ENCODE peak calls at places on chromosomes 12 and 14, in seven cellular contexts. One of them, this sample, is unnamed.
A peak's percentile ranks its signal among the peaks of the same experiment; 100 is the strongest.

GRCh38 chr12:102427542-102427923 is 52.8 kb downstream of the IGF1 start:
- DNase-seq in adrenal gland: no peak
- DNase-seq in neural crest cell: no peak
- DNase-seq in NB4: no peak
- DNase-seq in PC-9: no peak
- DNase-seq in heart left ventricle: peak; percentile 79
- DNase-seq in GM10248: no peak
- DNase-seq in this sample: no peak

GRCh38 chr12:5633102-5633501 is 201.2 kb downstream of the NTF3 start:
- DNase-seq in adrenal gland: no peak
- DNase-seq in neural crest cell: no peak
- DNase-seq in NB4: no peak
- DNase-seq in PC-9: no peak
- DNase-seq in heart left ventricle: no peak
- DNase-seq in GM10248: no peak
- DNase-seq in this sample: no peak

GRCh38 chr12:95646781-95647184 is 95.5 kb upstream of the USP44 start:
- DNase-seq in adrenal gland: no peak
- DNase-seq in neural crest cell: no peak
- DNase-seq in NB4: no peak
- DNase-seq in PC-9: no peak
- DNase-seq in heart left ventricle: no peak
- DNase-seq in GM10248: no peak
- DNase-seq in this sample: no peak

GRCh38 chr12:31586703-31587102 is 4.2 kb downstream of the DENND5B start:
- DNase-seq in adrenal gland: no peak
- DNase-seq in neural crest cell: no peak
- DNase-seq in NB4: no peak
- DNase-seq in PC-9: no peak
- DNase-seq in heart left ventricle: no peak
- DNase-seq in GM10248: peak; percentile 28
- DNase-seq in this sample: no peak

GRCh38 chr12:8037046-8037663 is 4.6 kb downstream of the FOXJ2 start:
- DNase-seq in adrenal gland: no peak
- DNase-seq in neural crest cell: no peak
- DNase-seq in NB4: peak; percentile 69
- DNase-seq in PC-9: no peak
- DNase-seq in heart left ventricle: no peak
- DNase-seq in GM10248: peak; percentile 50
- DNase-seq in this sample: no peak

GRCh38 chr12:124829708-124830304 is 33.9 kb downstream of the SCARB1 start:
- DNase-seq in adrenal gland: no peak
- DNase-seq in neural crest cell: no peak
- DNase-seq in NB4: no peak
- DNase-seq in PC-9: no peak
- DNase-seq in heart left ventricle: no peak
- DNase-seq in GM10248: no peak
- DNase-seq in this sample: no peak

GRCh38 chr14:77058082-77058481 is 29.6 kb upstream of the IRF2BPL start:
- DNase-seq in adrenal gland: no peak
- DNase-seq in neural crest cell: no peak
- DNase-seq in NB4: no peak
- DNase-seq in PC-9: no peak
- DNase-seq in heart left ventricle: no peak
- DNase-seq in GM10248: no peak
- DNase-seq in this sample: no peak

GRCh38 chr14:38206689-38207088 is 1.0 kb upstream of the SSTR1 start:
- DNase-seq in adrenal gland: no peak
- DNase-seq in neural crest cell: no peak
- DNase-seq in NB4: no peak
- DNase-seq in PC-9: no peak
- DNase-seq in heart left ventricle: no peak
- DNase-seq in GM10248: no peak
- DNase-seq in this sample: no peak

GRCh38 chr14:55936691-55937090 is 181.5 kb upstream of the PELI2 start:
- DNase-seq in adrenal gland: no peak
- DNase-seq in neural crest cell: no peak
- DNase-seq in NB4: no peak
- DNase-seq in PC-9: no peak
- DNase-seq in heart left ventricle: no peak
- DNase-seq in GM10248: no peak
- DNase-seq in this sample: no peak

GRCh38 chr12:47775100-47775911 is 2.3 kb downstream of the SLC48A1 start:
- DNase-seq in adrenal gland: peak; percentile 50
- DNase-seq in neural crest cell: no peak
- DNase-seq in NB4: peak; percentile 96
- DNase-seq in PC-9: no peak
- DNase-seq in heart left ventricle: no peak
- DNase-seq in GM10248: no peak
- DNase-seq in this sample: no peak

GRCh38 chr12:91001306-91001705 is 3.5 kb downstream of the EPYC start:
- DNase-seq in adrenal gland: no peak
- DNase-seq in neural crest cell: no peak
- DNase-seq in NB4: no peak
- DNase-seq in PC-9: peak; percentile 38
- DNase-seq in heart left ventricle: no peak
- DNase-seq in GM10248: no peak
- DNase-seq in this sample: no peak

GRCh38 chr12:22879203-22879602 is 254.2 kb downstream of the ETNK1 start:
- DNase-seq in adrenal gland: no peak
- DNase-seq in neural crest cell: no peak
- DNase-seq in NB4: no peak
- DNase-seq in PC-9: no peak
- DNase-seq in heart left ventricle: no peak
- DNase-seq in GM10248: no peak
- DNase-seq in this sample: no peak

GRCh38 chr12:77179515-77179914 is 114.1 kb upstream of the E2F7 start:
- DNase-seq in adrenal gland: no peak
- DNase-seq in neural crest cell: no peak
- DNase-seq in NB4: no peak
- DNase-seq in PC-9: no peak
- DNase-seq in heart left ventricle: no peak
- DNase-seq in GM10248: no peak
- DNase-seq in this sample: no peak

GRCh38 chr14:104933721-104934379 is 9.2 kb downstream of the PLD4 start:
- DNase-seq in adrenal gland: no peak
- DNase-seq in neural crest cell: no peak
- DNase-seq in NB4: no peak
- DNase-seq in PC-9: no peak
- DNase-seq in heart left ventricle: no peak
- DNase-seq in GM10248: peak; percentile 28
- DNase-seq in this sample: no peak

GRCh38 chr12:112839386-112839972 is 47.9 kb downstream of the RPH3A start:
- DNase-seq in adrenal gland: no peak
- DNase-seq in neural crest cell: no peak
- DNase-seq in NB4: no peak
- DNase-seq in PC-9: peak; percentile 85
- DNase-seq in heart left ventricle: no peak
- DNase-seq in GM10248: no peak
- DNase-seq in this sample: no peak

GRCh38 chr12:28966049-28966778 is 182.9 kb upstream of the FAR2 start:
- DNase-seq in adrenal gland: peak; percentile 13
- DNase-seq in neural crest cell: no peak
- DNase-seq in NB4: no peak
- DNase-seq in PC-9: no peak
- DNase-seq in heart left ventricle: peak; percentile 67
- DNase-seq in GM10248: no peak
- DNase-seq in this sample: no peak

GRCh38 chr12:25904442-25904841 is 54.0 kb upstream of the RASSF8 start:
- DNase-seq in adrenal gland: no peak
- DNase-seq in neural crest cell: no peak
- DNase-seq in NB4: peak; percentile 49
- DNase-seq in PC-9: no peak
- DNase-seq in heart left ventricle: no peak
- DNase-seq in GM10248: no peak
- DNase-seq in this sample: no peak

GRCh38 chr14:94036328-94037167 is 10.4 kb downstream of the OTUB2 start:
- DNase-seq in adrenal gland: peak; percentile 82
- DNase-seq in neural crest cell: peak; percentile 70
- DNase-seq in NB4: peak; percentile 66
- DNase-seq in PC-9: no peak
- DNase-seq in heart left ventricle: peak; percentile 76
- DNase-seq in GM10248: peak; percentile 84
- DNase-seq in this sample: no peak

GRCh38 chr12:124862768-124863408 is 776 bp downstream of the SCARB1 start:
- DNase-seq in adrenal gland: peak; percentile 69
- DNase-seq in neural crest cell: no peak
- DNase-seq in NB4: peak; percentile 68
- DNase-seq in PC-9: no peak
- DNase-seq in heart left ventricle: no peak
- DNase-seq in GM10248: peak; percentile 53
- DNase-seq in this sample: no peak

GRCh38 chr12:105393586-105393985 is 63.1 kb downstream of the C12orf75 start:
- DNase-seq in adrenal gland: no peak
- DNase-seq in neural crest cell: no peak
- DNase-seq in NB4: no peak
- DNase-seq in PC-9: no peak
- DNase-seq in heart left ventricle: no peak
- DNase-seq in GM10248: no peak
- DNase-seq in this sample: no peak

GRCh38 chr12:9115731-9116689 is at the start of gene A2M:
- DNase-seq in adrenal gland: peak; percentile 25
- DNase-seq in neural crest cell: no peak
- DNase-seq in NB4: no peak
- DNase-seq in PC-9: no peak
- DNase-seq in heart left ventricle: peak; percentile 38
- DNase-seq in GM10248: no peak
- DNase-seq in this sample: no peak

GRCh38 chr12:119683413-119683812 is 15.5 kb downstream of the PRKAB1 start:
- DNase-seq in adrenal gland: no peak
- DNase-seq in neural crest cell: no peak
- DNase-seq in NB4: no peak
- DNase-seq in PC-9: no peak
- DNase-seq in heart left ventricle: no peak
- DNase-seq in GM10248: no peak
- DNase-seq in this sample: no peak

GRCh38 chr12:103387385-103387784 is 108.4 kb downstream of the C12orf42 start:
- DNase-seq in adrenal gland: no peak
- DNase-seq in neural crest cell: no peak
- DNase-seq in NB4: no peak
- DNase-seq in PC-9: no peak
- DNase-seq in heart left ventricle: no peak
- DNase-seq in GM10248: no peak
- DNase-seq in this sample: no peak

GRCh38 chr14:22047105-22047504 is 373.5 kb upstream of the OR4E1 start:
- DNase-seq in adrenal gland: no peak
- DNase-seq in neural crest cell: peak; percentile 5
- DNase-seq in NB4: peak; percentile 33
- DNase-seq in PC-9: no peak
- DNase-seq in heart left ventricle: no peak
- DNase-seq in GM10248: peak; percentile 28
- DNase-seq in this sample: no peak

GRCh38 chr12:47017901-47018479 is 61.4 kb upstream of the PCED1B start:
- DNase-seq in adrenal gland: no peak
- DNase-seq in neural crest cell: no peak
- DNase-seq in NB4: no peak
- DNase-seq in PC-9: peak; percentile 79
- DNase-seq in heart left ventricle: no peak
- DNase-seq in GM10248: no peak
- DNase-seq in this sample: no peak

GRCh38 chr12:54784115-54784514 is 70.2 kb upstream of the MUCL1 start:
- DNase-seq in adrenal gland: no peak
- DNase-seq in neural crest cell: no peak
- DNase-seq in NB4: no peak
- DNase-seq in PC-9: no peak
- DNase-seq in heart left ventricle: no peak
- DNase-seq in GM10248: no peak
- DNase-seq in this sample: no peak

DNA sequence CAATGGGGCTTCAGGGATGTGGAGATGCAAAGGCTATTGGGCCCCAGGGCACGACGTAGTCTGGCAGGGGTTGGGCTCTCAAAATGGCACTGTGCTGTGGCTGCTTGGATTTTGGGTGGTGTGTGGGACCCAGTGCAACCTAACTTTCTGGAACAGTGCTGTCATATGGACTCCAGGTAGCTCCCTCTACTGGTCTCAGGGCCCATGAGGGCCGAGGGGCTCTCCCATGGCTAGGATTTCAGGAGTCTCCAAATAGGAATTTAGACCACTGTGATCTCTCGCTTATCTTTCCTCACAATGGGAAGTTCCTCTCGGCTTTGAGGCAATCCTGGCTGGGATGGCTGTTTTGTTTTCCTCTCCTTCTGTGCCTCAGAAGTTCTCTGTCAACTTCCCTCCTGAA is 68.2 kb upstream of the MUCL1 start:
- DNase-seq in adrenal gland: no peak
- DNase-seq in neural crest cell: no peak
- DNase-seq in NB4: no peak
- DNase-seq in PC-9: no peak
- DNase-seq in heart left ventricle: no peak
- DNase-seq in GM10248: no peak
- DNase-seq in this sample: no peak
- TF ChIP-seq CTCF in adrenal gland: no peak
- TF ChIP-seq CTCF in neural crest cell: no peak
- TF ChIP-seq CTCF in NB4: no peak
- TF ChIP-seq CTCF in PC-9: no peak
- TF ChIP-seq CTCF in heart left ventricle: no peak
- TF ChIP-seq CTCF in GM10248: no peak
- TF ChIP-seq CTCF in this sample: no peak

GRCh38 chr12:52214421-52214802 is 18.6 kb upstream of the KRT7 start:
- DNase-seq in adrenal gland: no peak
- DNase-seq in neural crest cell: no peak
- DNase-seq in NB4: peak; percentile 36
- DNase-seq in PC-9: peak; percentile 75
- DNase-seq in heart left ventricle: peak; percentile 20
- DNase-seq in GM10248: no peak
- DNase-seq in this sample: peak; percentile 77
- TF ChIP-seq CTCF in adrenal gland: no peak
- TF ChIP-seq CTCF in neural crest cell: no peak
- TF ChIP-seq CTCF in NB4: peak; percentile 63
- TF ChIP-seq CTCF in PC-9: no peak
- TF ChIP-seq CTCF in heart left ventricle: no peak
- TF ChIP-seq CTCF in GM10248: peak; percentile 24
- TF ChIP-seq CTCF in this sample: no peak

DNA sequence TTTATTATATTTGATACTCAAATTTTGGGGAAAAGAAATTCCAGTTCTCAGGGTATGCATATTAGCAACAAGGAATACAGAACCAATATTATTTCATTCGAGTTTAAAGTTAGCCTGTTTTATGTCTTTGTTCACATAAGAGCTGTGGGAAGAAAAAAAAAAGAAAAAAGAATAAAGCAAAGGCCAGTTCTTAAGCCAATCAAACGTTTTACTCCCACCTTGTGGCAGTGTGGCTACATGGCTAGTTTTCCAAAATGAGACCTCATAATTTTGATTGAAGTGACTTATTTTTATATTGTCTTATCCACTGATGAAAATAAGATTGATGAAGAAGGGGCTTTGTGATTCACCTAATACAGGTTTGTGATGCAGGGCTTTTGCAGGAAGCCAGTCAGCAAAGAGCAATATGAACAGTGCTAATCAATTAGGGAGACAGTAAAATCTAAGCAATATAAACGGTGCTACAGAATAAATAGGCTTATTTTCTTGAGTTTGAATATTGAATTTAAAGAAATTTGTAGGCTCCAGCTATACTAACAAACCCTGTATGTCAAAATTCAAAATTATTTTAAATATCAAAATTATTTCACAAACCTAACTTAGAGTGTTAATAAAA is 624.1 kb upstream of the FOXG1 start:
- DNase-seq in adrenal gland: no peak
- DNase-seq in neural crest cell: no peak
- DNase-seq in NB4: peak; percentile 1
- DNase-seq in PC-9: no peak
- DNase-seq in heart left ventricle: no peak
- DNase-seq in GM10248: no peak
- DNase-seq in this sample: no peak
- TF ChIP-seq CTCF in adrenal gland: no peak
- TF ChIP-seq CTCF in neural crest cell: peak; percentile 72
- TF ChIP-seq CTCF in NB4: peak; percentile 17
- TF ChIP-seq CTCF in PC-9: peak; percentile 28
- TF ChIP-seq CTCF in heart left ventricle: no peak
- TF ChIP-seq CTCF in GM10248: no peak
- TF ChIP-seq CTCF in this sample: peak; percentile 51

GRCh38 chr14:53810221-53810620 is 146.4 kb downstream of the BMP4 start:
- DNase-seq in adrenal gland: no peak
- DNase-seq in neural crest cell: no peak
- DNase-seq in NB4: no peak
- DNase-seq in PC-9: no peak
- DNase-seq in heart left ventricle: no peak
- DNase-seq in GM10248: no peak
- DNase-seq in this sample: no peak
- TF ChIP-seq CTCF in adrenal gland: no peak
- TF ChIP-seq CTCF in neural crest cell: no peak
- TF ChIP-seq CTCF in NB4: no peak
- TF ChIP-seq CTCF in PC-9: no peak
- TF ChIP-seq CTCF in heart left ventricle: no peak
- TF ChIP-seq CTCF in GM10248: no peak
- TF ChIP-seq CTCF in this sample: no peak

This sample was measured in chondrocyte.